ENCODE peak calls at places on chromosomes 1 and 21, in four cellular contexts. T, N, H and L are unnamed samples.

GRCh38 chr1:902802-903201 is 20.9 kb upstream of the SAMD11 start:
- DNase-seq in T (no peak), H (no peak), N (no peak), L (no peak)

GRCh38 chr1:212903664-212904063 is 45.6 kb downstream of the FLVCR1 start:
- DNase-seq in H (no peak), T (no peak), N (no peak), L (no peak)

GRCh38 chr1:19828546-19828945 is 13.5 kb upstream of the RNF186 start:
- DNase-seq in H (peak), T (no peak), N (no peak), L (peak)

GRCh38 chr1:236030572-236030971 is 34.3 kb downstream of the NID1 start:
- DNase-seq in H (peak), T (no peak), N (no peak), L (peak)

GRCh38 chr1:167545349-167545748 is 8.2 kb downstream of the CREG1 start:
- DNase-seq in H (no peak), T (no peak), N (no peak), L (no peak)

GRCh38 chr1:43358121-43358745 is 548 bp upstream of the CDC20 start:
- DNase-seq in H (peak), T (peak), N (no peak), L (peak)

GRCh38 chr1:1150100-1150499 is 23.6 kb upstream of the TTLL10 start:
- DNase-seq in H (no peak), T (no peak), N (no peak), L (no peak)

GRCh38 chr1:72530646-72531045 is 248.3 kb upstream of the NEGR1 start:
- DNase-seq in T (no peak), N (no peak), H (no peak), L (no peak)

GRCh38 chr21:44337941-44338895 is 972 bp downstream of the CFAP410 start:
- DNase-seq in H (peak), N (no peak), T (peak), L (peak)

GRCh38 chr1:245735831-245736530 is 581.2 kb downstream of the KIF26B start:
- DNase-seq in H (no peak), N (no peak), T (no peak), L (peak)

GRCh38 chr1:98210064-98210463 is 289.2 kb upstream of the DPYD start:
- DNase-seq in H (peak), T (no peak), N (no peak), L (peak)

GRCh38 chr21:37065561-37066177 is 7.2 kb downstream of the PIGP start:
- DNase-seq in T (no peak), N (no peak), H (no peak), L (no peak)

GRCh38 chr1:186829679-186830587 is 1.2 kb downstream of the PLA2G4A start:
- DNase-seq in H (no peak), T (peak), N (no peak), L (no peak)

GRCh38 chr1:241947355-241947754 is 10.2 kb upstream of the BECN2 start:
- DNase-seq in T (no peak), H (no peak), N (no peak), L (no peak)

GRCh38 chr1:206509612-206510257 is 2.4 kb downstream of the RASSF5 start:
- DNase-seq in T (no peak), H (no peak), N (no peak), L (no peak)

GRCh38 chr1:192224386-192224785 is 66.1 kb downstream of the RGS18 start:
- DNase-seq in H (no peak), N (no peak), T (no peak), L (no peak)

GRCh38 chr21:25717491-25718139 is 17.1 kb downstream of the ATP5PF start:
- DNase-seq in T (no peak), H (peak), N (no peak), L (peak)

GRCh38 chr1:184116287-184116686 is 64.8 kb downstream of the TSEN15 start:
- DNase-seq in N (no peak), H (peak), T (no peak), L (no peak)
- H3K23ac ChIP-seq in N (no peak), H (no peak), T (no peak), L (no peak)

GRCh38 chr1:147541672-147542548 is 609 bp downstream of the BCL9 start:
- DNase-seq in H (peak), N (peak), T (no peak), L (peak)
- H3K23ac ChIP-seq in H (peak), N (no peak), T (no peak), L (peak)

GRCh38 chr21:32276671-32277070 is 2.2 kb downstream of the MIS18A start:
- DNase-seq in T (no peak), H (no peak), N (no peak), L (no peak)

GRCh38 chr21:32281531-32281930 is 2.7 kb upstream of the MIS18A start:
- DNase-seq in T (no peak), H (no peak), N (no peak), L (no peak)

GRCh38 chr21:32278068-32278467 is 781 bp downstream of the MIS18A start:
- DNase-seq in H (peak), T (no peak), N (no peak), L (no peak)

GRCh38 chr21:32279377-32279680 is 480 bp upstream of the MIS18A start:
- DNase-seq in T (no peak), H (no peak), N (no peak), L (no peak)

GRCh38 chr21:32278518-32279376 is at the start of gene MIS18A:
- DNase-seq in H (peak), T (peak), N (peak), L (peak)
- H3K23ac ChIP-seq in H (no peak), T (no peak), N (no peak), L (peak)

GRCh38 chr1:26029054-26029863 is 7.7 kb downstream of the EXTL1 start:
- DNase-seq in T (no peak), H (no peak), N (no peak), L (no peak)
- H3K23ac ChIP-seq in T (no peak), H (no peak), N (no peak), L (no peak)

GRCh38 chr1:205074513-205074912 is 9.7 kb downstream of the TMEM81 start:
- DNase-seq in T (no peak), H (no peak), N (no peak), L (peak)
- H3K23ac ChIP-seq in T (no peak), H (no peak), N (no peak), L (no peak)

GRCh38 chr1:54745274-54745673 is 19.0 kb downstream of the PARS2 start:
- DNase-seq in T (no peak), N (no peak), H (no peak), L (no peak)
- H3K23ac ChIP-seq in T (no peak), N (no peak), H (no peak), L (no peak)

GRCh38 chr21:42440187-42440792 is 36.6 kb downstream of the UBASH3A start:
- DNase-seq in H (no peak), N (no peak), T (no peak), L (no peak)

GRCh38 chr21:42439284-42440186 is 35.8 kb downstream of the UBASH3A start:
- DNase-seq in N (no peak), H (no peak), T (no peak), L (no peak)

GRCh38 chr21:42437786-42438185 is 34.1 kb downstream of the UBASH3A start:
- DNase-seq in N (no peak), T (peak), H (no peak), L (peak)

GRCh38 chr21:42436914-42437313 is 33.2 kb downstream of the UBASH3A start:
- DNase-seq in N (no peak), H (no peak), T (no peak), L (no peak)

GRCh38 chr21:42438316-42439205 is 34.9 kb downstream of the UBASH3A start:
- DNase-seq in H (no peak), T (no peak), N (no peak), L (no peak)
- H3K23ac ChIP-seq in H (no peak), T (no peak), N (no peak), L (no peak)

DNA sequence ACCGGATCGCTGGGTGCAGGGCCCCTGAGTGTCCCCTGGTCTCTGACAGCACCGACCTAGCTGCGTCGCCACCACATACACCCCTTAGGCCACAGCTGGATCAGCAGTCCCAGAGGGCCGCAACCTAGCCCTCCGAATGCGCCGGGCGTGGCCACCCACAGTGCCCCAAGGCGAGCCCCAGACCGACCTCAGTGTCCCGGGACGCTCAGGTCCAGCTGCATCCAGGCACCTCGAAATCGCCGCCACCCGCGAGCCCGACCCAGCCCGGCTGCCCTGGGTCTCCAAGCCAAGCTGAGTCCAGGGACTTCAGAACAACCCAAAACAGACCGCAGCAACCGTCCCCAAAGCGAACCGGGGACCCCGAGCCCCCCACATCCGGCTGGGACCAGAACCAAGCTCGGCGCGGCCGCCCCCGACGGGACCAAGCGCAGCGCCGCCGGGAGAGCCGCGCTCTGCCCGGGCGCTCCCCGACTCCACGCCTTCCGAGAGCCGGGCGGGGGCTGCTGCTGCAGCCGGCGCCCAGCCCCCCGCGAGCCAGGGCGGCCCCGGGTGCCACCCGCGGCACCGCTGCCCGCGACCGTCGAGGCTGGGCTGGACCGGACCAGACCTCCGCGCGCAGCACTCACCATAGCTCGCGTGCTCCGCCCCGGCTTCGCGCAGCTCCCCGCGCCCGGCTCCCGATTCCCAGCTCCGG is 54.6 kb upstream of the ECE1 start:
- DNase-seq in H (peak), T (no peak), N (no peak), L (no peak)
- H3K23ac ChIP-seq in H (no peak), T (no peak), N (no peak), L (peak)

GRCh38 chr1:36792292-36792691 is 242.0 kb downstream of the GRIK3 start:
- DNase-seq in N (no peak), T (no peak), H (no peak), L (no peak)
- H3K23ac ChIP-seq in N (no peak), T (no peak), H (no peak), L (no peak)

GRCh38 chr1:202165267-202165941 is 5.0 kb upstream of the PTPN7 start:
- DNase-seq in H (no peak), N (no peak), T (no peak), L (no peak)
- H3K23ac ChIP-seq in H (no peak), N (no peak), T (no peak), L (no peak)